ENCODE peak calls at places on chromosomes 2 and 18, in eight cellular contexts. D is Kasumi-1; S is MCF 10A; K is tibial artery; J is HTR-8/SVneo; Q is GM20000; P is stimulated activated CD4-positive, alpha-beta T cell treated with anti-CD3 and anti-CD28 coated beads, Interleukin-12 subunit alpha, Interleukin-12 subunit beta, amount 100 ng/mL, for 4 hours; Z is activated effector memory CD4-positive, alpha-beta T cell treated with Interleukin-2 at 50 U/mL for 16 hours. A is an unnamed sample.

GRCh38 chr2:239275871-239276812 is 124.7 kb downstream of the HDAC4 start:
- DNase-seq in P (no peak), K (peak), Z (no peak), Q (no peak), S (peak), J (no peak), D (no peak), A (no peak)

GRCh38 chr2:145692971-145693478 is 1173.1 kb upstream of the ZEB2 start:
- DNase-seq in Z (no peak), P (no peak), Q (peak), S (peak), J (no peak), K (no peak), D (no peak), A (peak)

GRCh38 chr18:6901283-6901926 is 171.9 kb downstream of the ARHGAP28 start:
- DNase-seq in S (no peak), Q (no peak), Z (no peak), J (no peak), K (no peak), D (no peak), P (no peak), A (no peak)

GRCh38 chr2:232578662-232579061 is 28.2 kb downstream of the EIF4E2 start:
- DNase-seq in S (no peak), D (no peak), Q (no peak), K (no peak), J (no peak), Z (no peak), P (no peak), A (no peak)

GRCh38 chr2:210387074-210387473 is 72.1 kb upstream of the MYL1 start:
- DNase-seq in K (no peak), J (no peak), P (no peak), Q (no peak), S (no peak), Z (no peak), D (no peak), A (no peak)

GRCh38 chr2:47251404-47251675 is 96.2 kb upstream of the STPG4 start:
- DNase-seq in P (no peak), Z (no peak), K (no peak), S (no peak), J (no peak), D (no peak), Q (no peak), A (no peak)

GRCh38 chr2:120262150-120262549 is 9.5 kb downstream of the RALB start:
- DNase-seq in Q (no peak), K (no peak), D (no peak), S (no peak), P (no peak), Z (no peak), J (no peak), A (no peak)

GRCh38 chr18:1361931-1362330 is 457.3 kb downstream of the ADCYAP1 start:
- DNase-seq in Q (no peak), J (no peak), Z (no peak), P (no peak), D (no peak), K (no peak), S (no peak), A (peak)

GRCh38 chr2:207161724-207162123 is 4.0 kb downstream of the KLF7 start:
- DNase-seq in S (peak), J (no peak), P (no peak), K (no peak), D (no peak), Q (no peak), Z (no peak), A (no peak)

GRCh38 chr18:36296591-36297418 is 708 bp upstream of the FHOD3 start:
- DNase-seq in Z (no peak), K (peak), J (peak), D (peak), P (peak), S (peak), Q (peak), A (peak)

GRCh38 chr2:207528980-207529329 is 807 bp upstream of the CREB1 start:
- DNase-seq in Q (peak), K (no peak), S (peak), Z (peak), P (peak), J (peak), D (peak), A (peak)

GRCh38 chr18:9772847-9773677 is 65.0 kb downstream of the RAB31 start:
- DNase-seq in Q (no peak), D (no peak), J (no peak), Z (no peak), P (no peak), S (no peak), K (no peak), A (no peak)

GRCh38 chr2:238133499-238134392 is 4.7 kb upstream of the KLHL30 start:
- DNase-seq in D (no peak), Q (no peak), J (no peak), K (no peak), S (no peak), Z (no peak), P (no peak), A (no peak)

GRCh38 chr18:22434973-22435608 is 17.4 kb upstream of the CTAGE1 start:
- DNase-seq in K (no peak), D (no peak), Q (no peak), Z (no peak), P (no peak), S (peak), J (no peak), A (peak)